ENCODE peak calls at places on chromosomes 4 and X, in nine cellular contexts. K, R, L, A, Z, B, O, W and T are unnamed samples.
A peak's percentile ranks its signal among the peaks of the same experiment; 100 is the strongest.

GRCh38 chr4:813900-814299 is 12.0 kb downstream of the CPLX1 start:
- DNase-seq in B (no peak), K (no peak), A (no peak), O (no peak), R (no peak), W (no peak), L (no peak), Z (peak; percentile 35), T (no peak)

GRCh38 chrX:9396930-9397329 is 67.9 kb upstream of the TBL1X start:
- DNase-seq in L (no peak), K (no peak), W (no peak), O (no peak), Z (no peak), R (no peak), B (no peak), A (no peak), T (no peak)

GRCh38 chrX:46838482-46838857 is 1.6 kb downstream of the RP2 start:
- DNase-seq in L (no peak), B (no peak), K (no peak), R (no peak), O (no peak), W (no peak), Z (no peak), A (no peak), T (no peak)

GRCh38 chr4:17376205-17376604 is 135.7 kb downstream of the QDPR start:
- DNase-seq in A (no peak), Z (no peak), O (no peak), L (no peak), B (no peak), K (no peak), W (no peak), R (no peak), T (no peak)

GRCh38 chr4:105189855-105190650 is 43.4 kb downstream of the TET2 start:
- DNase-seq in R (no peak), B (no peak), A (no peak), L (no peak), K (no peak), W (no peak), Z (no peak), O (no peak), T (no peak)

GRCh38 chr4:41964401-41964800 is 17.2 kb upstream of the DCAF4L1 start:
- DNase-seq in O (no peak), K (no peak), B (no peak), W (no peak), Z (no peak), L (no peak), A (no peak), R (no peak), T (no peak)

GRCh38 chr4:145101091-145101490 is 3.0 kb downstream of the ABCE1 start:
- DNase-seq in Z (no peak), K (no peak), A (no peak), O (no peak), R (no peak), L (no peak), W (no peak), B (no peak), T (no peak)

GRCh38 chrX:7925867-7926472 is 1.2 kb downstream of the PNPLA4 start:
- DNase-seq in B (peak; percentile 63), Z (peak; percentile 47), L (no peak), W (no peak), R (peak; percentile 35), O (peak; percentile 82), A (peak; percentile 64), K (peak; percentile 49), T (peak; percentile 24)

GRCh38 chr4:173477016-173477415 is 53.0 kb downstream of the HAND2 start:
- DNase-seq in A (no peak), Z (no peak), R (no peak), W (no peak), B (no peak), O (no peak), K (no peak), L (no peak), T (no peak)

GRCh38 chrX:129000797-129001196 is 522.5 kb downstream of the SMARCA1 start:
- DNase-seq in W (no peak), R (no peak), Z (no peak), K (no peak), O (no peak), A (no peak), B (no peak), L (no peak), T (no peak)

GRCh38 chr4:94976371-94977011 is 218.7 kb downstream of the BMPR1B start:
- DNase-seq in O (no peak), A (no peak), Z (no peak), R (peak; percentile 25), B (no peak), L (no peak), K (no peak), W (no peak), T (peak; percentile 25)

GRCh38 chr4:102438396-102438795 is 62.8 kb upstream of the NFKB1 start:
- DNase-seq in K (no peak), O (no peak), Z (no peak), A (no peak), R (peak; percentile 6), W (no peak), L (no peak), B (no peak), T (no peak)

GRCh38 chr4:85474818-85475630 is at the start of gene ARHGAP24:
- DNase-seq in W (peak; percentile 90), L (peak; percentile 80), O (peak; percentile 96), Z (peak; percentile 91), K (peak; percentile 54), A (peak; percentile 44), R (peak; percentile 64), B (peak; percentile 91), T (peak; percentile 84)

GRCh38 chr4:65552071-65552470 is 118.2 kb downstream of the EPHA5 start:
- DNase-seq in R (no peak), O (no peak), B (no peak), Z (no peak), L (no peak), K (no peak), W (no peak), A (no peak), T (no peak)

GRCh38 chr4:53131562-53131925 is 234.3 kb downstream of the SCFD2 start:
- DNase-seq in W (no peak), A (no peak), R (no peak), B (no peak), O (no peak), Z (no peak), K (no peak), L (no peak), T (no peak)
- H3K4me1 ChIP-seq in W (peaks cover 51% of the 10 kb centered on the region), A (no peaks in the 10 kb centered on the region), R (no peaks in the 10 kb centered on the region), B (no peaks in the 10 kb centered on the region), O (no peaks in the 10 kb centered on the region), Z (no peaks in the 10 kb centered on the region), K (no peaks in the 10 kb centered on the region), L (peaks cover 28% of the 10 kb centered on the region), T (no peaks in the 10 kb centered on the region)

DNA sequence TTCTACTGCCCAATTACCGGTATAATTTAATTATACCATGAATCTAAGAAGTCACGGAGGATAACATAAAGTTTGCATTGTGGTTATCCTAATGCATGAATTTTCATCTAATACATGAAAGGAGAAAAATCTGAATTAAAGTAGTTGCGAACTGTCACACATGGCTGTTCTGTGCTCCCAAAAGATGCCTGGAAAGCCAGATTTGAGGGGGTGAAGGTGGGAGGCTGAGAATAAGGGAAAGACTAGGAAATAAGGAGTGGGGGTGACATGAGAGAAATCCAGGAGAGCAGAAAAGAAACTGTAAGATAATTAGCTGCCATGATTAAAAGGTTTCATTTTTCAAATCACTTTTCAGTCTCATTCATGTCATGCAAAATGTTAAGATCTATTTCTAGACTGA is 1582.7 kb downstream of the STIM2 start:
- DNase-seq in K (no peak), L (no peak), B (no peak), W (no peak), O (no peak), R (no peak), Z (no peak), A (no peak), T (no peak)
- H3K9me3 ChIP-seq in K (no peaks in the 10 kb centered on the region), L (no peaks in the 10 kb centered on the region), B (no peaks in the 10 kb centered on the region), W (no peaks in the 10 kb centered on the region), O (no peaks in the 10 kb centered on the region), R (no peaks in the 10 kb centered on the region), Z (no peaks in the 10 kb centered on the region), A (no peaks in the 10 kb centered on the region), T (no peaks in the 10 kb centered on the region)

GRCh38 chr4:119116925-119117900 is 18.4 kb upstream of the MYOZ2 start:
- DNase-seq in B (no peak), Z (no peak), K (no peak), L (no peak), O (no peak), R (no peak), W (no peak), A (no peak), T (no peak)

GRCh38 chr4:119113033-119113655 is 22.5 kb upstream of the MYOZ2 start:
- DNase-seq in A (no peak), W (no peak), Z (no peak), R (peak; percentile 55), K (no peak), L (no peak), B (no peak), O (no peak), T (no peak)

GRCh38 chr4:119116021-119116420 is 19.6 kb upstream of the MYOZ2 start:
- DNase-seq in B (no peak), W (no peak), L (no peak), A (no peak), R (no peak), Z (no peak), O (no peak), K (no peak), T (no peak)

GRCh38 chr4:119124314-119124713 is 11.3 kb upstream of the MYOZ2 start:
- DNase-seq in B (peak; percentile 40), R (no peak), O (no peak), L (no peak), Z (no peak), A (no peak), K (no peak), W (no peak), T (no peak)

DNA sequence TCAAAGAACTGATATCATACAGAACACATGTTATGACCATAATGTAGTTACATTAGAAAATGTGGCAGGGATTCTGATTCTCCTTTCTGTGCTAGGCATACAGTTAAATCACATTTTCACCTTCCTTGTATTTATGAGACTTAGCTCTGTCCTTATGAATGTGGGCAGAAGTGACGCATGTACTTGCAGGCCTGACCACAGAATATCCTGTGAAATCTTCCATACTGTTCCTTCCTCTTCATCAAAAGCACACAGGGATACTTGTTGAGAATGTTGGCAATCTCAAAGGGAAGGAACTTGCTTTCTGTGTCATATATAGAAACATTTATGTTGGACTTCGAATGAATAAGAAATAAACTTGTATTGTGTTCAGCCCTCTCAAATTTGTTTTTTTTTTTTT is 17.2 kb upstream of the MYOZ2 start:
- DNase-seq in B (no peak), A (no peak), O (no peak), W (no peak), K (no peak), R (no peak), Z (no peak), L (no peak), T (no peak)
- H3K4me1 ChIP-seq in B (no peaks in the 10 kb centered on the region), A (no peaks in the 10 kb centered on the region), O (peaks cover 5% of the 10 kb centered on the region), W (peaks cover 16% of the 10 kb centered on the region), K (no peaks in the 10 kb centered on the region), R (peaks cover 5% of the 10 kb centered on the region), Z (peaks cover 1% of the 10 kb centered on the region), L (no peaks in the 10 kb centered on the region), T (peaks cover 5% of the 10 kb centered on the region)

DNA sequence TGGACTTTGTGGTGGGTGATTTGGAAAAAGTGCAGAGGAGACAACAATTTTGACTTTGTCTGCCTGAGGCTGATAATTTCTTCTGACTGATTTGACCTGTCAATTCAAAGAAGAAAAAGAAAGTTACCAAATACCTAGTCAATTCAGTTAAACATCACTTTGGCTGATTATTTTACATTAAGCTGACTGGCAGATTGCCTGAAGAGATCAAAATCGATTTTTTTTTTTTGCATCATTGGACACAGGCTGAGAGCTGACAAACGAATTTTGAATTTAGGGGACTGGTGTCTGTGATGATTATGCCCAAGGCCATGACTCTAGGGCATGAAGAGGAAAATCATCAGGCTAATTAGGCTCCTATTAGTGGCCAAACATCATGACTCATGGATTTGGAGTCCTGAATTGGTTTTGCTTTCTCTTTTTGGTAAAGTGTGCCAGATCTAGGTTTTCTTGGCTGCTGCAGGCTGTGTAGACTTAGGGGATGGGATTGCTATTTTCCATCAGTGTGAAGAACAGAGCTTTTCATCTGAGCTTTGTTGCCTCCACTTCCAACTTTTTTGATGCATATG is 829.3 kb upstream of the LCORL start:
- DNase-seq in Z (no peak), A (no peak), K (no peak), W (no peak), O (no peak), R (no peak), L (no peak), B (no peak), T (peak; percentile 72)
- H3K9me3 ChIP-seq in Z (no peaks in the 10 kb centered on the region), A (no peaks in the 10 kb centered on the region), K (no peaks in the 10 kb centered on the region), W (no peaks in the 10 kb centered on the region), O (no peaks in the 10 kb centered on the region), R (no peaks in the 10 kb centered on the region), L (no peaks in the 10 kb centered on the region), B (no peaks in the 10 kb centered on the region), T (no peaks in the 10 kb centered on the region)